ENCODE peak calls at places on chromosomes 13 and 19, in seven cellular contexts. T, E, X, M, I, L and P are unnamed samples.

GRCh38 chr19:4402171-4403004 is at the start of gene CHAF1A:
- DNase-seq in T (peak; percentile 97), E (peak; percentile 99), X (peak; percentile 100), M (peak; percentile 97), I (peak; percentile 100), L (peak; percentile 98), P (peak; percentile 100)

GRCh38 chr13:104796581-104796980 is 1730.4 kb upstream of the SLC10A2 start:
- DNase-seq in T (no peak), E (no peak), X (no peak), M (no peak), I (no peak), L (no peak), P (no peak)

GRCh38 chr19:27652281-27652680 is 1560.7 kb downstream of the UQCRFS1 start:
- DNase-seq in T (no peak), E (no peak), X (no peak), M (peak; percentile 16), I (no peak), L (peak; percentile 5), P (no peak)

GRCh38 chr13:27954406-27954851 is 14.7 kb downstream of the CDX2 start:
- DNase-seq in T (no peak), E (peak; percentile 53), X (no peak), M (no peak), I (no peak), L (no peak), P (peak; percentile 63)

GRCh38 chr13:41017153-41017552 is 2.0 kb downstream of the ELF1 start:
- DNase-seq in T (no peak), E (peak; percentile 43), X (peak; percentile 47), M (no peak), I (peak; percentile 75), L (no peak), P (no peak)

GRCh38 chr13:21546372-21546771 is 57.6 kb downstream of the MICU2 start:
- DNase-seq in T (no peak), E (no peak), X (no peak), M (no peak), I (no peak), L (no peak), P (no peak)

GRCh38 chr19:5006201-5006600 is 37.3 kb downstream of the KDM4B start:
- DNase-seq in T (no peak), E (no peak), X (no peak), M (no peak), I (no peak), L (no peak), P (no peak)

GRCh38 chr13:75312884-75313520 is 169.0 kb downstream of the TBC1D4 start:
- DNase-seq in T (no peak), E (no peak), X (no peak), M (no peak), I (no peak), L (peak; percentile 49), P (peak; percentile 18)

GRCh38 chr19:40398417-40399056 is 8.6 kb upstream of the HIPK4 start:
- DNase-seq in T (no peak), E (peak; percentile 46), X (peak; percentile 25), M (no peak), I (no peak), L (peak; percentile 54), P (peak; percentile 78)

GRCh38 chr13:101565327-101565726 is 112.9 kb downstream of the ITGBL1 start:
- DNase-seq in T (no peak), E (no peak), X (no peak), M (no peak), I (no peak), L (no peak), P (no peak)

GRCh38 chr19:18208098-18208951 is 4.5 kb upstream of the RAB3A start:
- DNase-seq in T (no peak), E (peak; percentile 38), X (no peak), M (no peak), I (peak; percentile 83), L (peak; percentile 67), P (peak; percentile 48)

GRCh38 chr19:888615-889385 is 4.2 kb downstream of the MED16 start:
- DNase-seq in T (no peak), E (no peak), X (no peak), M (no peak), I (peak; percentile 68), L (peak; percentile 75), P (no peak)

GRCh38 chr19:51687791-51688664 is 5.1 kb upstream of the SPACA6 start:
- DNase-seq in T (no peak), E (peak; percentile 48), X (no peak), M (peak; percentile 54), I (no peak), L (no peak), P (peak; percentile 45)

GRCh38 chr13:66759919-66760318 is 470.2 kb downstream of the PCDH9 start:
- DNase-seq in T (no peak), E (no peak), X (no peak), M (no peak), I (no peak), L (no peak), P (no peak)

GRCh38 chr13:78139765-78140164 is 221.1 kb upstream of the EDNRB start:
- DNase-seq in T (no peak), E (no peak), X (no peak), M (no peak), I (no peak), L (no peak), P (no peak)

GRCh38 chr19:50060107-50060506 is 34.3 kb downstream of the ZNF473 start:
- DNase-seq in T (no peak), E (no peak), X (no peak), M (no peak), I (no peak), L (no peak), P (no peak)

GRCh38 chr19:51064534-51065220 is at the start of gene KLK13:
- DNase-seq in T (no peak), E (no peak), X (no peak), M (no peak), I (no peak), L (no peak), P (no peak)

GRCh38 chr13:28140433-28141125 is 2.2 kb downstream of the PAN3 start:
- DNase-seq in T (no peak), E (no peak), X (no peak), M (peak; percentile 72), I (no peak), L (no peak), P (no peak)

GRCh38 chr19:2326699-2327360 is 1.6 kb downstream of the LSM7 start:
- DNase-seq in T (no peak), E (no peak), X (no peak), M (no peak), I (no peak), L (no peak), P (no peak)
- H3K4me1 ChIP-seq in T (peaks cover 57% of the 10 kb centered on the region), E (peaks cover 27% of the 10 kb centered on the region), X (peaks cover 10% of the 10 kb centered on the region), M (peaks cover 6% of the 10 kb centered on the region), I (peaks cover 37% of the 10 kb centered on the region), L (peaks cover 43% of the 10 kb centered on the region), P (peaks cover 10% of the 10 kb centered on the region)

GRCh38 chr19:35269425-35270117 is 809 bp downstream of the USF2 start:
- DNase-seq in T (no peak), E (peak; percentile 91), X (peak; percentile 78), M (peak; percentile 68), I (peak; percentile 89), L (peak; percentile 85), P (peak; percentile 92)
- H3K36me3 ChIP-seq in T (peaks cover 27% of the 10 kb centered on the region), E (peaks cover 20% of the 10 kb centered on the region), X (no peaks in the 10 kb centered on the region), M (peaks cover 13% of the 10 kb centered on the region), I (peaks cover 12% of the 10 kb centered on the region), L (peaks cover 29% of the 10 kb centered on the region), P (peaks cover 10% of the 10 kb centered on the region)

GRCh38 chr13:94712287-94712811 is at the start of gene SOX21:
- DNase-seq in T (no peak), E (no peak), X (peak; percentile 46), M (no peak), I (no peak), L (no peak), P (no peak)

GRCh38 chr13:94711561-94712286 is 621 bp downstream of the SOX21 start:
- DNase-seq in T (no peak), E (no peak), X (no peak), M (no peak), I (no peak), L (no peak), P (no peak)

GRCh38 chr13:94708971-94709614 is 3.3 kb downstream of the SOX21 start:
- DNase-seq in T (no peak), E (no peak), X (no peak), M (no peak), I (no peak), L (no peak), P (no peak)

GRCh38 chr13:94710081-94710809 is 2.1 kb downstream of the SOX21 start:
- DNase-seq in T (no peak), E (no peak), X (no peak), M (no peak), I (no peak), L (no peak), P (no peak)

GRCh38 chr13:94710881-94711560 is 1.3 kb downstream of the SOX21 start:
- DNase-seq in T (no peak), E (no peak), X (no peak), M (no peak), I (no peak), L (no peak), P (no peak)
- H3K27me3 ChIP-seq in T (no peaks in the 10 kb centered on the region), E (peaks cover 100% of the 10 kb centered on the region), X (peaks cover 16% of the 10 kb centered on the region), M (peaks cover 59% of the 10 kb centered on the region), I (no peaks in the 10 kb centered on the region), L (peaks cover 30% of the 10 kb centered on the region), P (peaks cover 91% of the 10 kb centered on the region)

DNA sequence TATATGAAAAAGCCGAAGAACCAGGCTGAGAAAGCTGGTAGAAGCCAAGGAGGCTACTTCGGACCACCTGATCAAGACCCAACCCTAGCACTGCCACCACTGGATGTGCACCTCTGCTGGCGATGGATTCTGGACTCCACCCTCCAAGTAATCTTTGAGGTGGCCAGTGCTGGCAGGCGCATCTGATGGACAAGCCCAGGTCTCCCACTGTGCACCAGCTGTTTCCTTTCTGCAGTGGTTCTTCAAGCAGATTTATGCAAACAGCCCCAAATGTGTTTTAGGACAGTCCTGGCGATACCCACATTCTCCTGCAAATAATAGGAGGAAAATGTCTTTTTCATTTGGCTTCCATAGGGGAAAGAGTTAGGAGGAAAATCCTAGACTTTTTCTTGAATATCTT is 172.3 kb downstream of the SHISA2 start:
- DNase-seq in T (no peak), E (no peak), X (no peak), M (no peak), I (no peak), L (no peak), P (no peak)
- H3K4me1 ChIP-seq in T (peaks cover 7% of the 10 kb centered on the region), E (no peaks in the 10 kb centered on the region), X (no peaks in the 10 kb centered on the region), M (no peaks in the 10 kb centered on the region), I (peaks cover 9% of the 10 kb centered on the region), L (peaks cover 69% of the 10 kb centered on the region), P (no peaks in the 10 kb centered on the region)

GRCh38 chr19:12628040-12629022 is 17.6 kb downstream of the ZNF791 start:
- DNase-seq in T (no peak), E (no peak), X (no peak), M (peak; percentile 59), I (no peak), L (no peak), P (no peak)
- H3K36me3 ChIP-seq in T (peaks cover 58% of the 10 kb centered on the region), E (peaks cover 59% of the 10 kb centered on the region), X (peaks cover 28% of the 10 kb centered on the region), M (peaks cover 73% of the 10 kb centered on the region), I (peaks cover 63% of the 10 kb centered on the region), L (peaks cover 26% of the 10 kb centered on the region), P (peaks cover 36% of the 10 kb centered on the region)